ENCODE peak calls at places on chromosomes 11 and 22, in nine cellular contexts. G is astrocyte of the cerebellum, K is NCI-H2081, N is Panc1, E is HTR-8/SVneo, O is H4, J is NCI-H1417, R is heart left ventricle, I is cardiac septum. L is an unnamed sample.

GRCh38 chr11:129490004-129490403 is 114.4 kb downstream of the BARX2 start:
- DNase-seq in R (no peak), K (no peak), E (no peak), N (no peak), G (no peak), O (no peak), J (no peak), I (no peak), L (no peak)

GRCh38 chr22:26751217-26751616 is 93.8 kb downstream of the MIAT start:
- DNase-seq in I (no peak), O (no peak), N (no peak), G (no peak), R (peak), J (peak), E (no peak), K (no peak), L (no peak)

GRCh38 chr11:123630126-123630531 is 24.3 kb downstream of the SCN3B start:
- DNase-seq in E (no peak), K (no peak), G (no peak), R (no peak), N (no peak), O (no peak), J (no peak), I (no peak), L (no peak)

GRCh38 chr11:59261150-59261549 is 48.4 kb upstream of the MPEG1 start:
- DNase-seq in I (no peak), N (no peak), E (no peak), K (no peak), G (no peak), O (no peak), J (peak), R (no peak), L (no peak)

GRCh38 chr11:44886765-44887164 is 63.9 kb downstream of the TP53I11 start:
- DNase-seq in N (no peak), J (no peak), G (peak), K (no peak), O (no peak), I (no peak), R (no peak), E (no peak), L (no peak)

GRCh38 chr22:22865311-22866072 is 22.1 kb upstream of the IGLL5 start:
- DNase-seq in O (no peak), I (no peak), N (no peak), J (no peak), E (no peak), R (no peak), K (no peak), G (no peak), L (no peak)

GRCh38 chr11:32034680-32035079 is 56.2 kb upstream of the RCN1 start:
- DNase-seq in R (no peak), K (no peak), N (no peak), I (no peak), O (no peak), J (no peak), E (no peak), G (peak), L (no peak)

GRCh38 chr11:113308601-113309000 is 5.8 kb upstream of the TTC12 start:
- DNase-seq in G (no peak), J (no peak), K (no peak), I (no peak), E (no peak), O (no peak), R (no peak), N (no peak), L (no peak)

GRCh38 chr11:47179655-47179991 is 2.9 kb upstream of the ARFGAP2 start:
- DNase-seq in R (no peak), J (peak), O (no peak), E (peak), G (no peak), N (no peak), I (no peak), K (peak), L (no peak)

GRCh38 chr22:32760815-32761214 is 40.7 kb upstream of the TIMP3 start:
- DNase-seq in G (no peak), R (no peak), I (no peak), E (no peak), N (no peak), O (no peak), K (no peak), J (no peak), L (no peak)

GRCh38 chr22:24060375-24060788 is 49.3 kb downstream of the CABIN1 start:
- DNase-seq in N (no peak), E (no peak), J (no peak), R (peak), O (peak), K (no peak), G (peak), I (peak), L (no peak)

GRCh38 chr11:118212781-118213565 is 11.8 kb downstream of the JAML start:
- DNase-seq in K (no peak), J (no peak), O (no peak), I (no peak), G (no peak), R (no peak), N (no peak), E (no peak), L (no peak)

GRCh38 chr22:38218661-38219331 is 17.0 kb downstream of the MAFF start:
- DNase-seq in R (peak), E (peak), J (no peak), K (no peak), I (peak), N (no peak), O (peak), G (peak), L (no peak)

GRCh38 chr11:67345949-67346819 is 7.2 kb downstream of the POLD4 start:
- DNase-seq in J (peak), K (peak), I (no peak), O (peak), G (no peak), R (no peak), N (peak), E (no peak), L (no peak)

GRCh38 chr11:4480577-4481539 is 1.6 kb upstream of the OR52K1 start:
- DNase-seq in K (no peak), O (no peak), J (no peak), R (no peak), I (no peak), N (no peak), G (peak), E (no peak), L (no peak)

GRCh38 chr11:73188301-73188700 is 29.8 kb upstream of the P2RY2 start:
- DNase-seq in K (no peak), E (no peak), J (no peak), G (no peak), I (no peak), N (no peak), R (peak), O (no peak), L (no peak)

GRCh38 chr11:59291228-59291627 is 67.5 kb upstream of the OR5AN1 start:
- DNase-seq in J (no peak), R (no peak), G (no peak), O (no peak), E (no peak), K (no peak), N (no peak), I (no peak), L (no peak)

GRCh38 chr22:22772396-22772795 is 115.2 kb upstream of the IGLL5 start:
- DNase-seq in G (no peak), K (no peak), E (no peak), O (no peak), R (no peak), I (no peak), N (no peak), J (no peak), L (no peak)

GRCh38 chr11:68545347-68545746 is 84.8 kb downstream of the PPP6R3 start:
- DNase-seq in G (no peak), N (no peak), K (no peak), O (no peak), R (no peak), E (no peak), I (no peak), J (no peak), L (no peak)

L was measured in activated B cell treated with CpG ODN at 0.5 μM for 24 hours.